ENCODE peak calls at places on chromosomes 2 and 18, in four cellular contexts. X, M, E and V are unnamed samples.

GRCh38 chr2:46098606-46099005 is 198.6 kb upstream of the EPAS1 start:
- DNase-seq in X (peak; percentile 9), E (no peak), M (no peak), V (no peak)

GRCh38 chr2:7904319-7904718 is 777.5 kb upstream of the ID2 start:
- DNase-seq in X (no peak), M (no peak), E (no peak), V (no peak)

GRCh38 chr18:54558609-54559585 is 32.1 kb upstream of the DYNAP start:
- DNase-seq in X (peak; percentile 11), E (peak; percentile 11), M (peak; percentile 9), V (no peak)

GRCh38 chr2:20490300-20491181 is 43.7 kb downstream of the RHOB start:
- DNase-seq in E (no peak), X (no peak), M (no peak), V (no peak)

GRCh38 chr2:144330951-144331651 is 188.8 kb downstream of the ZEB2 start:
- DNase-seq in E (no peak), M (no peak), X (no peak), V (no peak)

GRCh38 chr18:23844991-23845680 is 155.9 kb downstream of the LAMA3 start:
- DNase-seq in X (no peak), M (no peak), E (no peak), V (no peak)

GRCh38 chr2:66596229-66596628 is 161.3 kb downstream of the MEIS1 start:
- DNase-seq in M (no peak), X (no peak), E (no peak), V (no peak)

GRCh38 chr2:50957880-50958279 is 74.1 kb downstream of the NRXN1 start:
- DNase-seq in X (no peak), M (no peak), E (no peak), V (no peak)

DNA sequence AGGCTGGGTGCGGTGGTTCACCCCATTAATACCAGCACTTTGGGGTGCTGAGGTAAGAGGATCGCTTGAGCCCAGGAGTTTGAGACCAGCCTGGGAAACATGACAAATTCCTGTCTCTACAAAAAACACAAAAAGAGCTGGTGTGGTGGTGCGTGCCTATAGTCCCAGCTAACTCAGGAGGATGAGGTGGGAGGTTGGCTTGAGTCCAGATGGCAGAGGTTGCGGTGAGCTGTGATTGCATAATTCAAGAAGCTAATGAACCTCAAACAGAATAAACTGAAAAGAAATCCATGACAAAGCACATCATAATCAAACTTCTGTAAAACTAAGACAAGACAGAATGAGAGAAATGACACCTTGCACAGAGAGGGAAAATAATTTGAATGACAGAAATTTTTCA is 54.8 kb downstream of the SEMA4F start:
- DNase-seq in X (peak; percentile 35), E (no peak), M (no peak), V (no peak)
- TF ChIP-seq ATF3 in X (no peak), E (no peak), M (no peak), V (no peak)

DNA sequence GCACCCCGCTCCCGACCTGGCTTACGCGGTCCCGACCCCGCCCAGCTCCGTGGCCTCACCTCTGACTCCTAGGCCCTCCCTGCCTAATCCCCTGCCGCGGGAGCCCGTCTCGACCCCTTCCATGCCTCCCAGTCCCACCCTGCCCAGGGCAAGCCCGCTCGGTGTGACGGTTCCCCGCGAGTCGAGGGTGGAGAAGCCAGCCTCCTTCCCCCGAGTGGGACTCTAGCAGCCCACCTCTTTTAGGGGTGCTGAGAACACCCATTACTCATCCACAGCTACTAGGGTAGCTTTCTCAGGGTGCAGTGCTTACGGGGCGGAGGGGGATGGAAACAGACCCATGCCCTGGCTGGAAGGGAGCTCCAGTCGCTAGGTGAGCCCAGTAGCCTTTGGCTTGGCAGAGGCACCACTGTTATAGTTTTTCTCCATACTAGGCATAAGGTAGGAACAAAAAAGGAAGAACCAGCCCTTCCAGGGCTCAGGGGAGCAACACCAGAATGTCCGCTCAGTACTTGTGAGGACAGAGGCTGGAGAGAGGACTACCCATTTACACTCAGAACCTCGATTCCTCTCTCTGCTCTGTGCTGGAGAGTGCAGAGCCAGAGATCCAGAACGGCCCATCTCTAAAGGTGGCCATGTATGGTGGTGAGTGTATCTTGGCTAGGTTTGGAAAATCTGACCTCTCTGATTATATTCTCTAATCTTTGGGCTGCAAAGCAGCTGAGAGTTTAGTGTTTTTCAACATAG is 606 bp downstream of the AGBL5 start:
- DNase-seq in M (no peak), E (no peak), X (no peak), V (no peak)
- TF ChIP-seq RFX5 in M (no peak), E (no peak), X (no peak), V (no peak)

GRCh38 chr2:9637330-9637729 is 6.5 kb upstream of the YWHAQ start:
- DNase-seq in E (no peak), M (no peak), X (peak; percentile 62), V (no peak)
- TF ChIP-seq GABPA in E (no peak), M (no peak), X (no peak), V (no peak)

DNA sequence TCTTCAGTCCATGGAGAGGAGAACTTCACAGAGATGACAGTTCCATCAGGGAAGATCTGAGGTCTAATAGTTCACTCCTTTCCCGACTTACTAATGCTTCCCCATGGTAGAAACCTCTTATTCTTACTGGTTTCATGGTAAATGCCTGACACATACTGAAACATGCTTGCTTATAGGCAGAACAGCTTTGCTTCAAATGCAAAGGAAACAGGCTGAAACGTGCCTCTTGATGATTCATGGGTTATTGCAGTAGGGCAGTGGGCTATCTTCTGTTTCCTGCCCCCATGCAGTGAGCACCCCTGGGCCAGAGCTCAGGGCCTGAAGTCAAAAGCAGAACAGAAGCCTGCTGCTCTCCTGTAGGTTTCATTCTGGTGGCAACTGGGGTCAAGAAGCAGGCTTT is 223.5 kb downstream of the RDH14 start:
- DNase-seq in E (no peak), X (no peak), M (no peak), V (no peak)
- TF ChIP-seq ATF3 in E (no peak), X (no peak), M (no peak), V (no peak)

GRCh38 chr18:68676913-68677312 is 38.0 kb downstream of the TMX3 start:
- DNase-seq in M (no peak), X (no peak), E (no peak), V (no peak)
- TF ChIP-seq RFX5 in M (no peak), X (no peak), E (no peak), V (no peak)

GRCh38 chr18:34339155-34339554 is 114.4 kb upstream of the NOL4 start:
- DNase-seq in X (no peak), E (no peak), M (no peak), V (no peak)
- TF ChIP-seq GABPA in X (no peak), E (no peak), M (no peak), V (no peak)

DNA sequence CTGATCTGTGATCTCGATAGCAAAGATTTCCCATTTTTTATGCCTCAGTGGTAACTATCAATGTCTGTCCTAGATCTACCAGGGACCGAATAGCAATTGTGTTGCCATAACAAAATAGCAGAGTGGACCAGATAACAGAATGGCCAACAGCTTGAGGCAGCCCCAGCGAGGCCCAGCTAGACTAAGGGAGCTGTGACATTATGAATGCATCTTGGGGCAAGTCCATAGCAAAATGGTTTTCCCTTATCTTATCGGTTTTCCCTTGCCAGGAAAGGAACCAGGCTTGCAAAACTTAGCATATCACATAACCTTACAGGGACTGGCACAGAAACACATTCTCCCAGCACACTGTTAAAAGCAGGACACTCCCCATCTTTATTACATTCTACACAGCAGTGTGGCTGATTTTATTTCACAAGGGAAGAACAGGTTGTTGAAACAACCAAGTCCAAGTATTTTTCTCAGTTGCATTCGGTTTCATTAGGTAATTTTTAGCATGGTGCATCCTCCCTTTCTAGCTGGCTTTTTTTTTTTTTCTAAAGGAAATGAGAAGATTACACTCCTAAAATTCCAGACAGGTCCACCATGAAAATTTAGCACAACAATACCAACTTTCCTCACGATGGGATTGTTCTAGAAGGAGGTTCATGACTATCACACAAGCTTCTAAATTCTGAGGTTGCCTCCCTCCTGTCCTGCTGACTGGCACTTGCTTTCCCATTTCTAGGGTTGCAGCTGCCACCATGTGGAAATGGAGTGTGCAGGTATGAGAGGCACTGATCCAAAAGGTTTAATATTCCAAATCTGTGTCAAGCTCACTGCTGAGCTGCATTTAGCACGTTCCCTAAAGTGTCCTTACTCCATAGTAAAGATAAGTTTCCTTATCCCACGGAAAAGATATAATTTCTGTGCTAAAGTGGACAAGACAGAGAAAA is 97.0 kb upstream of the SLC35G4 start:
- DNase-seq in X (peak; percentile 68), M (no peak), E (no peak), V (no peak)
- TF ChIP-seq ATF3 in X (no peak), M (no peak), E (no peak), V (no peak)

DNA sequence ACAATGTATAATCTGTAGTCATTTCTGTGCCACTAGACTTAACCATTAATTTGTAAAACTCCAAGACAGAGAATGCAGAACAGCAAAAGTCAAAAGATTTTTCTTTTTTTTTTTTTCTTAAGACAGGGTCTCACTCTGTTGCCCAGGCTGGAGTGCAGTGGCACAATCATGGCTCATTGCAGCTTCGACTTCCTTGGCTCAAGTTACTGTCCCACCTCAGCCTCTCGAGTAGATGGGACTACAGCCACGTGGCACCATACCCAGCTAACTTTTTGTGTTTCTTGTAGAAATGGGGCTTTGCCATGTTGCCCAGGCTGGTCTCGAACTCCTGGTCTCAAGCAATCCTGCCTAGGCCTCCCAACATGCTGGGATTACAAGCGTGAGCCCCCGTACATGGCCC is 80.1 kb downstream of the TLK1 start:
- DNase-seq in E (no peak), X (no peak), M (no peak), V (no peak)
- TF ChIP-seq RFX5 in E (no peak), X (no peak), M (no peak), V (no peak)